ENCODE peak calls at places on chromosomes 7 and 10, in six cellular contexts. I is GM12878, A is GM12891, E is K562, Z is HepG2, Y is H1. F is an unnamed sample.

GRCh38 chr7:140899883-140900282 is 24.8 kb downstream of the BRAF start:
- DNase-seq in Y (no peak), A (no peak), Z (peak), E (no peak), I (no peak), F (no peak)

GRCh38 chr7:70474639-70475234 is 657.2 kb upstream of the GALNT17 start:
- DNase-seq in A (no peak), I (no peak), Y (no peak), Z (no peak), E (no peak), F (no peak)

GRCh38 chr7:21468969-21469368 is 41.1 kb downstream of the SP4 start:
- DNase-seq in A (no peak), Y (no peak), Z (no peak), E (no peak), I (no peak), F (no peak)

GRCh38 chr10:117656385-117657367 is 114.1 kb downstream of the EMX2 start:
- DNase-seq in A (peak), Y (no peak), Z (no peak), E (no peak), I (peak), F (peak)

GRCh38 chr10:28179490-28180099 is 123.3 kb downstream of the MPP7 start:
- DNase-seq in A (peak), Y (no peak), E (peak), Z (peak), I (no peak), F (no peak)

GRCh38 chr10:112367516-112367915 is 6.4 kb upstream of the ACSL5 start:
- DNase-seq in I (no peak), Z (no peak), Y (no peak), A (no peak), E (no peak), F (no peak)

GRCh38 chr7:36161996-36162395 is 8.9 kb downstream of the EEPD1 start:
- DNase-seq in A (no peak), Z (no peak), E (no peak), I (no peak), Y (no peak), F (no peak)

GRCh38 chr10:20598590-20598989 is 298.5 kb downstream of the NEBL start:
- DNase-seq in I (no peak), E (no peak), A (no peak), Y (no peak), Z (no peak), F (no peak)

GRCh38 chr10:72784551-72785421 is 92.8 kb downstream of the MCU start:
- DNase-seq in Z (no peak), A (no peak), I (no peak), Y (no peak), E (no peak), F (no peak)

GRCh38 chr10:71835671-71836593 is 15.1 kb downstream of the PSAP start:
- DNase-seq in Z (peak), A (peak), E (no peak), Y (no peak), I (peak), F (peak)

GRCh38 chr7:137661634-137662033 is 185.1 kb downstream of the DGKI start:
- DNase-seq in Y (no peak), Z (no peak), E (no peak), I (no peak), A (no peak), F (no peak)

GRCh38 chr7:30683839-30684238 is 1.6 kb upstream of the CRHR2 start:
- DNase-seq in I (no peak), Z (no peak), E (no peak), A (no peak), Y (no peak), F (no peak)

GRCh38 chr7:80879849-80880248 is 39.0 kb downstream of the SEMA3C start:
- DNase-seq in I (no peak), E (no peak), Z (no peak), Y (no peak), A (no peak), F (no peak)

GRCh38 chr10:117804470-117805011 is 242.2 kb downstream of the RAB11FIP2 start:
- DNase-seq in I (peak), A (no peak), E (no peak), Y (no peak), Z (no peak), F (no peak)

GRCh38 chr7:80708007-80708594 is 69.7 kb downstream of the CD36 start:
- DNase-seq in A (no peak), I (no peak), Z (no peak), Y (no peak), E (no peak), F (no peak)

GRCh38 chr10:128714240-128714639 is 588.0 kb upstream of the MKI67 start:
- DNase-seq in I (no peak), E (no peak), Y (no peak), Z (no peak), A (no peak), F (no peak)

GRCh38 chr10:95260909-95261552 is 29.8 kb downstream of the PDLIM1 start:
- DNase-seq in I (no peak), A (no peak), Z (no peak), Y (peak), E (no peak), F (no peak)

GRCh38 chr10:113015201-113015600 is 65.2 kb downstream of the TCF7L2 start:
- DNase-seq in A (no peak), E (no peak), I (no peak), Z (no peak), Y (no peak), F (no peak)

GRCh38 chr7:1603346-1604211 is 33.7 kb upstream of the PSMG3 start:
- DNase-seq in I (no peak), Y (no peak), E (no peak), Z (no peak), A (no peak), F (no peak)

GRCh38 chr10:63129888-63130287 is 3.2 kb upstream of the NRBF2 start:
- DNase-seq in A (no peak), I (no peak), Y (no peak), E (no peak), Z (no peak), F (no peak)

GRCh38 chr7:130379019-130379418 is 1.3 kb upstream of the CPA1 start:
- DNase-seq in Y (no peak), A (no peak), E (no peak), I (no peak), Z (no peak), F (no peak)

GRCh38 chr7:128800567-128800966 is 8.8 kb downstream of the CCDC136 start:
- DNase-seq in I (no peak), Z (no peak), A (no peak), E (no peak), Y (no peak), F (no peak)

GRCh38 chr7:69817835-69818646 is 219.8 kb downstream of the AUTS2 start:
- DNase-seq in A (no peak), Z (no peak), E (no peak), I (no peak), Y (no peak), F (no peak)

GRCh38 chr7:144674550-144674949 is 161.3 kb downstream of the TPK1 start:
- DNase-seq in E (no peak), Z (no peak), I (no peak), Y (no peak), A (no peak), F (no peak)

GRCh38 chr7:33926535-33926934 is 21.2 kb downstream of the BMPER start:
- DNase-seq in E (no peak), Y (no peak), A (no peak), Z (no peak), I (no peak), F (no peak)

GRCh38 chr7:1091019-1091643 is 3.2 kb downstream of the GPER1 start:
- DNase-seq in E (no peak), A (no peak), Z (no peak), Y (no peak), I (no peak), F (no peak)

GRCh38 chr10:130747946-130748345 is 563.6 kb downstream of the TCERG1L start:
- DNase-seq in I (no peak), Z (no peak), A (no peak), Y (no peak), E (no peak), F (no peak)

GRCh38 chr7:120553497-120553896 is 280.5 kb downstream of the KCND2 start:
- DNase-seq in Y (no peak), Z (no peak), A (no peak), E (no peak), I (no peak), F (no peak)

GRCh38 chr10:112628951-112629604 is 182.1 kb downstream of the VTI1A start:
- DNase-seq in I (no peak), Z (no peak), E (no peak), A (no peak), Y (no peak), F (no peak)

GRCh38 chr7:135349746-135350145 is 116.1 kb downstream of the STRA8 start:
- DNase-seq in A (no peak), Y (no peak), I (no peak), E (no peak), Z (no peak), F (no peak)

GRCh38 chr7:44046321-44047061 is 2.0 kb downstream of the DBNL start:
- DNase-seq in Z (no peak), E (no peak), A (no peak), Y (no peak), I (peak), F (no peak)

GRCh38 chr10:97914837-97915211 is 65.2 kb downstream of the GOLGA7B start:
- DNase-seq in Y (peak), E (peak), A (peak), Z (peak), I (no peak), F (peak)

GRCh38 chr10:97916586-97916985 is 66.9 kb downstream of the GOLGA7B start:
- DNase-seq in Y (no peak), E (no peak), Z (no peak), A (no peak), I (no peak), F (no peak)

GRCh38 chr10:97915346-97915745 is 65.7 kb downstream of the GOLGA7B start:
- DNase-seq in Y (no peak), E (no peak), Z (no peak), I (no peak), A (no peak), F (no peak)

GRCh38 chr10:97914171-97914836 is 64.7 kb downstream of the GOLGA7B start:
- DNase-seq in Z (no peak), A (no peak), Y (no peak), E (no peak), I (no peak), F (no peak)

DNA sequence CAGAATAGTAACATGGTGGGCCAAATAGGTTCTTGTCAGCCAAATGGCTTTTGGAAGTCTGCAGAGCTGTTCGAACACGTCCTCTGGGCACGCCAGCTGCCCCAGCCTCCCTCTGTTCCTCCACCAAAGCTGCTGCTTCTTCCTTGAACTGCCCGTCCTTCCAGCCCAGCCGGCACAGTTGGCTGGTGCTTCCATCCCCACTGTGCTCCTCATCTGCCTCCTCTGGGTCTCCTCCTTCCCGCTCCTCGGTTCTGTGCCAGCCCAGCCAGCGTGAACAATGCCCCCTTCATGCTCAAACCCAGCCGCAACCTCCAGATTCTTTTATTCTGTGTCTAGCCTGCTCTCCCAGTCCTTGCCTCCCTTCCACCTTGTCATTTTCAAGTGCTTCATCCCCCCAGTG is 66.1 kb downstream of the GOLGA7B start:
- DNase-seq in Z (no peak), Y (no peak), E (no peak), I (no peak), A (no peak), F (no peak)
- TF ChIP-seq TAF1 in Z (no peak), Y (no peak), E (no peak), I (no peak), A (no peak), F (no peak)

DNA sequence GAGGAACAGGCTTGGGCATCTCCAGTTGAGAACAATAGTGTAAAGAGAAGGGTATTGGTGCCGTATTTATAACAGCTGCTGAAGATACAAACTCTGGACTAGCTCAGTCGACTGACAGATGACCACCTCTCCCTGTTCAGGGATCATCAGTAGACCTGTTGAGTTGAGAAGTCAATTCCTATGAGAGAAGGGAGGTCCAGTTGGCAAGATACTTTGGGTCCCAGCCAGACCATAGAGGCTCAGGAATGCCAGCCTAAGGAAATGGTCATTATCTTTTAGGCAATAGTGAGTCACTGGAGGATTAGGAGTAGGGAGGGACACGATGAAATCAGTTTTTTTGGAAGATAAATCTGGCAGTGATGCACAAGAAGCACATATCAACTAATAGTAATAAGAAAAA is 202.9 kb downstream of the TRIL start:
- DNase-seq in E (no peak), Z (no peak), I (no peak), A (no peak), Y (no peak), F (no peak)
- TF ChIP-seq POLR2AphosphoS5 in E (no peak), Z (no peak), I (no peak), A (no peak), Y (no peak), F (no peak)

GRCh38 chr10:110486680-110487410 is 10.9 kb upstream of the DUSP5 start:
- DNase-seq in Y (no peak), A (no peak), E (no peak), I (no peak), Z (no peak), F (no peak)

GRCh38 chr10:110488124-110488681 is 9.5 kb upstream of the DUSP5 start:
- DNase-seq in Y (no peak), Z (no peak), I (no peak), A (no peak), E (no peak), F (no peak)

GRCh38 chr10:110488944-110489343 is 8.8 kb upstream of the DUSP5 start:
- DNase-seq in Z (no peak), E (no peak), Y (no peak), A (no peak), I (no peak), F (no peak)

GRCh38 chr10:110485541-110485940 is 12.2 kb upstream of the DUSP5 start:
- DNase-seq in Y (no peak), I (no peak), Z (no peak), E (no peak), A (no peak), F (no peak)

GRCh38 chr10:110487411-110488123 is 10.1 kb upstream of the DUSP5 start:
- DNase-seq in Z (peak), A (no peak), I (no peak), Y (no peak), E (no peak), F (no peak)
- TF ChIP-seq POLR2A in Z (no peak), A (no peak), I (no peak), Y (no peak), E (no peak), F (no peak)

DNA sequence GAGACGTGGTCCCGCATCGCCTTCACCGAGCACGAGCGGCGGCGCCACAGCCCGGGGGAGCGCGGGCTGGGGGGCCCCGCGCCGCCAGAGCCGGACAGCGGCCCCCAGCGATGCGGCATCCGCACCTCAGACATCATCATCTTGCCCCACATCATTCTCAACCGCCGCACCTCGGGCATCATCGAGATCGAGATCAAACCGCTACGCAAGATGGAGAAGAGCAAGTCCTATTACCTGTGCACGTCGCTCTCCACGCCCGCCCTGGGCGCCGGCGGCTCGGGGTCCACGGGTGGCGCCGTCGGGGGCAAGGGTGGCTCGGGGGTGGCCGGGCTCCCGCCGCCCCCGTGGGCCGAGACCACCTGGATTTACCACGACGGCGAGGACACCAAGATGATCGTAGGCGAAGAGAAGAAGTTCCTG is 733 bp downstream of the CNNM2 start:
- DNase-seq in I (no peak), Y (no peak), E (peak), A (no peak), Z (peak), F (peak)
- TF ChIP-seq TAF1 in I (no peak), Y (no peak), E (no peak), A (no peak), Z (no peak), F (no peak)

GRCh38 chr7:17530741-17531417 is 232.4 kb downstream of the AHR start:
- DNase-seq in A (no peak), I (peak), Z (peak), Y (no peak), E (no peak), F (no peak)
- TF ChIP-seq POLR2AphosphoS5 in A (no peak), I (no peak), Z (no peak), Y (no peak), E (no peak), F (no peak)

GRCh38 chr7:107972075-107972482 is 30.9 kb downstream of the LAMB1 start:
- DNase-seq in I (no peak), Y (no peak), E (peak), Z (peak), A (no peak), F (no peak)
- TF ChIP-seq POLR2A in I (no peak), Y (no peak), E (no peak), Z (no peak), A (no peak), F (no peak)

GRCh38 chr7:2843711-2844152 is 376 bp downstream of the GNA12 start:
- DNase-seq in I (no peak), Z (no peak), A (no peak), E (peak), Y (no peak), F (peak)
- TF ChIP-seq TAF1 in I (no peak), Z (no peak), A (no peak), E (no peak), Y (no peak), F (no peak)

GRCh38 chr10:127044191-127044590 is 139.0 kb downstream of the DOCK1 start:
- DNase-seq in A (no peak), Z (no peak), E (no peak), Y (no peak), I (no peak), F (no peak)
- TF ChIP-seq POLR2AphosphoS5 in A (no peak), Z (no peak), E (no peak), Y (no peak), I (no peak), F (no peak)

DNA sequence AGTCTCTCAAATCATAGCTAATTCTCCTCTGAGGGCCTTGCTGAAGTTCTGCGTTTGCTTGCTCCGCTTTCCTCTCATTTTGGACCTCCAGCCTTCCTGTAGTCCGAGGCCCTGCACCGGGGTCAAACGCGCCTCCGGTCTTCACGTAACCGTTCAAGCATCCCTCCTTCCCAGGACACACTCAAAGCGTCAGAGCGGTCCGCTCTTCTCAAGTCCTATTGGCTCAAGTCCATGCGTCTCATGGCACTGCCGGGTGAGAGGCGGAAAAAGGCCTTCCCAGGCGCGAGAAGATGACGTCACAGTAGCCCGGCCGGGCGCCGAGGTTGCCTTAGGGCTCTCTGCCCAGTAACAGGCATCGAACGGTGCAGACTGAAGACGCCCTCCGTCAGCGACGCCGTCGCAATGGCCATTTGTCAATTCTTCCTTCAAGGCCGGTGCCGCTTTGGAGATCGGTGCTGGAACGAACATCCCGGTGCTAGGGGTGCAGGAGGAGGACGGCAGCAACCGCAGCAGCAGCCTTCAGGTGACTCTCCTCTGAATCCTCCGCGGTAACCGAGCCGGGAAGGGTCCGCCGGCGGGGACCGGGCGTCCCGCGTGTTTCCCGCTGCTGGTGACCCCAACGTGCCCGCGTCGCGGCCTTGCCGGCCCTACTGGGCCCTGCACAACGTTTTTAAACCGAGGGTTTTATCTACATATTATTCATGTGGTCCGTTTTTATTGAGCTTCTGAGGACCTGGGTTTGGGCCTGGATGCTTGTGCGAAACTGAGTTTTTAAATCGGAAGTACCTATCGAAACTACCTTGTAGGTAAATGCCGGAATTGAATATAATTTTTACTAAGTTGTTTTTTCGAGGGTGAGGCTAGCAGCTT is at the start of gene NUP42:
- DNase-seq in Z (peak), I (peak), A (peak), Y (peak), E (peak), F (peak)
- TF ChIP-seq POLR2A in Z (peak), I (peak), A (peak), Y (peak), E (peak), F (peak)

GRCh38 chr10:75003891-75004290 is 107.6 kb upstream of the SAMD8 start:
- DNase-seq in E (no peak), A (no peak), I (no peak), Y (no peak), Z (no peak), F (no peak)

GRCh38 chr10:75001715-75002350 is 109.6 kb upstream of the SAMD8 start:
- DNase-seq in I (no peak), Z (no peak), E (no peak), A (no peak), Y (no peak), F (no peak)

GRCh38 chr10:75002351-75002725 is 109.1 kb upstream of the SAMD8 start:
- DNase-seq in Y (no peak), I (no peak), A (no peak), E (no peak), Z (no peak), F (no peak)

GRCh38 chr10:75003195-75003594 is 108.3 kb upstream of the SAMD8 start:
- DNase-seq in A (no peak), Z (no peak), I (no peak), E (no peak), Y (no peak), F (no peak)

GRCh38 chr10:75000748-75001321 is 110.6 kb upstream of the SAMD8 start:
- DNase-seq in E (no peak), A (no peak), Z (no peak), Y (no peak), I (no peak), F (no peak)
- TF ChIP-seq TAF1 in E (no peak), A (no peak), Z (no peak), Y (no peak), I (no peak), F (no peak)